ENCODE peak calls at places on chromosomes 5 and 9, in nine cellular contexts. F is activated T-helper 1 cell treated with anti-CD3 and anti-CD28 coated beads, Interleukin-2, amount 50 U/mL, for 16 hours; T is activated CD4-positive, alpha-beta T cell treated with anti-CD3 and anti-CD28 coated beads, Interleukin-2, amount 50 U/mL, for 1 hour; X is HS-27A; H is RPMI7951; R is AG04449; I is neural progenitor cell; N is sciatic nerve; W is pons. S is an unnamed sample.

GRCh38 chr9:35027871-35028270 is 38.3 kb downstream of the DNAJB5 start:
- DNase-seq in W (no peak), I (no peak), N (no peak), F (no peak), H (no peak), R (no peak), X (no peak), T (no peak), S (no peak)

GRCh38 chr5:81626524-81626923 is 124.4 kb downstream of the SSBP2 start:
- DNase-seq in N (no peak), F (no peak), X (peak; percentile 29), I (no peak), W (no peak), H (peak; percentile 79), R (peak; percentile 33), T (no peak), S (no peak)

GRCh38 chr9:135847833-135848232 is 59.5 kb downstream of the CAMSAP1 start:
- DNase-seq in T (no peak), X (no peak), N (no peak), I (no peak), F (no peak), R (no peak), H (no peak), W (no peak), S (no peak)

GRCh38 chr9:34158362-34158869 is 20.4 kb upstream of the UBAP1 start:
- DNase-seq in N (no peak), F (no peak), X (no peak), R (peak; percentile 82), I (no peak), W (no peak), H (peak; percentile 62), T (no peak), S (no peak)

GRCh38 chr9:110050925-110051355 is 157.0 kb downstream of the C9orf152 start:
- DNase-seq in H (peak; percentile 99), I (no peak), F (no peak), R (peak; percentile 89), T (no peak), X (peak; percentile 83), N (no peak), W (no peak), S (no peak)

GRCh38 chr5:147412561-147412960 is 97.3 kb downstream of the DPYSL3 start:
- DNase-seq in F (no peak), T (no peak), H (no peak), X (no peak), W (no peak), N (no peak), R (no peak), I (no peak), S (no peak)

GRCh38 chr9:124537926-124538325 is 30.7 kb upstream of the NR5A1 start:
- DNase-seq in R (no peak), X (no peak), W (no peak), H (no peak), N (no peak), T (no peak), I (no peak), F (no peak), S (no peak)

GRCh38 chr5:109316631-109317030 is 93.1 kb downstream of the PJA2 start:
- DNase-seq in T (no peak), R (no peak), N (no peak), X (peak; percentile 4), F (no peak), H (peak; percentile 53), I (no peak), W (no peak), S (no peak)

GRCh38 chr5:64594601-64595518 is 89.0 kb downstream of the RGS7BP start:
- DNase-seq in W (no peak), F (no peak), T (no peak), X (no peak), N (no peak), R (no peak), H (no peak), I (peak; percentile 78), S (peak; percentile 27)

GRCh38 chr9:132240860-132241482 is 79.1 kb downstream of the NTNG2 start:
- DNase-seq in H (peak; percentile 71), R (peak; percentile 28), T (peak; percentile 100), W (peak; percentile 91), F (peak; percentile 99), I (peak; percentile 99), X (no peak), N (peak; percentile 99), S (peak; percentile 100)

GRCh38 chr5:144150996-144151395 is 19.5 kb downstream of the YIPF5 start:
- DNase-seq in X (peak; percentile 34), N (no peak), I (no peak), H (no peak), W (no peak), R (no peak), T (no peak), F (no peak), S (no peak)

GRCh38 chr5:147417133-147417813 is 92.6 kb downstream of the DPYSL3 start:
- DNase-seq in R (no peak), T (no peak), W (peak; percentile 14), F (no peak), I (no peak), H (no peak), N (peak; percentile 64), X (no peak), S (no peak)

GRCh38 chr5:14413331-14413750 is 168.3 kb upstream of the OTULINL start:
- DNase-seq in N (no peak), X (no peak), R (no peak), W (no peak), I (no peak), F (no peak), H (no peak), T (peak; percentile 52), S (no peak)

GRCh38 chr5:8897316-8897715 is 648.6 kb downstream of the SEMA5A start:
- DNase-seq in R (no peak), X (no peak), W (no peak), H (no peak), T (no peak), I (no peak), F (no peak), N (no peak), S (no peak)

GRCh38 chr9:18569941-18570630 is 96.1 kb downstream of the ADAMTSL1 start:
- DNase-seq in F (no peak), X (no peak), H (no peak), I (no peak), W (no peak), N (no peak), R (no peak), T (no peak), S (no peak)

GRCh38 chr5:110807174-110807573 is 68.4 kb downstream of the SLC25A46 start:
- DNase-seq in H (no peak), T (no peak), I (no peak), F (no peak), W (peak; percentile 8), X (no peak), N (no peak), R (no peak), S (no peak)

GRCh38 chr5:153491408-153491807 is 938 bp downstream of the GRIA1 start:
- DNase-seq in F (no peak), X (no peak), R (no peak), T (no peak), I (no peak), H (no peak), W (no peak), N (no peak), S (no peak)

GRCh38 chr9:121744002-121744686 is 92.7 kb downstream of the DAB2IP start:
- DNase-seq in W (peak; percentile 76), I (peak; percentile 46), T (no peak), N (no peak), X (no peak), R (no peak), F (no peak), H (peak; percentile 47), S (peak; percentile 80)